ENCODE peak calls at places on chromosome 10, in eight cellular contexts. T is astrocyte of the cerebellum; B is activated T-cell treated with anti-CD3 and anti-CD28 coated beads, Interleukin-2, amount 50 U/mL, for 4 hours; K is ELF-1; V is T47D; Y is Right ventricle myocardium inferior; C is SK-MEL-5; S is cortex of kidney. H is an unnamed sample.

GRCh38 chr10:13717936-13718772 is 131.4 kb downstream of the PRPF18 start:
- DNase-seq in T (peak; percentile 94), B (peak; percentile 14), K (peak; percentile 45), V (peak; percentile 90), Y (peak; percentile 86), C (no peak), S (peak; percentile 20), H (no peak)

GRCh38 chr10:77833225-77833624 is 93.3 kb downstream of the DLG5 start:
- DNase-seq in T (no peak), B (no peak), K (no peak), V (no peak), Y (no peak), C (no peak), S (no peak), H (no peak)

GRCh38 chr10:67818323-67818722 is 19.7 kb downstream of the DNAJC12 start:
- DNase-seq in T (peak; percentile 20), B (no peak), K (no peak), V (peak; percentile 52), Y (no peak), C (peak; percentile 24), S (no peak), H (peak; percentile 95)

GRCh38 chr10:93379366-93380042 is 102.6 kb downstream of the MYOF start:
- DNase-seq in T (peak; percentile 66), B (no peak), K (no peak), V (no peak), Y (no peak), C (no peak), S (no peak), H (no peak)

GRCh38 chr10:30155401-30155800 is 96.0 kb upstream of the JCAD start:
- DNase-seq in T (peak; percentile 85), B (no peak), K (no peak), V (no peak), Y (no peak), C (no peak), S (no peak), H (no peak)

GRCh38 chr10:86284355-86285105 is 82.1 kb downstream of the GRID1 start:
- DNase-seq in T (no peak), B (no peak), K (no peak), V (no peak), Y (no peak), C (no peak), S (no peak), H (no peak)

GRCh38 chr10:102644066-102644645 is at the start of gene TRIM8:
- DNase-seq in T (no peak), B (peak; percentile 40), K (no peak), V (peak; percentile 62), Y (peak; percentile 84), C (peak; percentile 27), S (no peak), H (no peak)

GRCh38 chr10:91034042-91034441 is 113.2 kb upstream of the ANKRD1 start:
- DNase-seq in T (no peak), B (no peak), K (no peak), V (no peak), Y (no peak), C (no peak), S (no peak), H (no peak)

GRCh38 chr10:49036638-49037037 is 78.7 kb downstream of the VSTM4 start:
- DNase-seq in T (no peak), B (no peak), K (no peak), V (no peak), Y (no peak), C (no peak), S (no peak), H (no peak)

GRCh38 chr10:17025444-17026295 is 103.9 kb downstream of the CUBN start:
- DNase-seq in T (peak; percentile 86), B (peak; percentile 54), K (peak; percentile 62), V (no peak), Y (no peak), C (no peak), S (no peak), H (peak; percentile 77)

GRCh38 chr10:11950325-11951018 is 92.1 kb downstream of the UPF2 start:
- DNase-seq in T (no peak), B (no peak), K (no peak), V (no peak), Y (no peak), C (no peak), S (no peak), H (no peak)

GRCh38 chr10:28312572-28312971 is 9.7 kb upstream of the MPP7 start:
- DNase-seq in T (no peak), B (no peak), K (no peak), V (no peak), Y (no peak), C (no peak), S (no peak), H (no peak)

GRCh38 chr10:62374862-62375710 is 917 bp downstream of the ZNF365 start:
- DNase-seq in T (peak; percentile 12), B (no peak), K (no peak), V (peak; percentile 44), Y (no peak), C (peak; percentile 57), S (no peak), H (no peak)

GRCh38 chr10:102658802-102659201 is 14.5 kb downstream of the TRIM8 start:
- DNase-seq in T (no peak), B (no peak), K (no peak), V (no peak), Y (no peak), C (no peak), S (no peak), H (no peak)

GRCh38 chr10:132253092-132253687 is 54.6 kb downstream of the STK32C start:
- DNase-seq in T (no peak), B (no peak), K (peak; percentile 47), V (no peak), Y (no peak), C (no peak), S (no peak), H (no peak)

GRCh38 chr10:34666008-34666700 is 148.9 kb downstream of the PARD3 start:
- DNase-seq in T (peak; percentile 92), B (no peak), K (peak; percentile 72), V (peak; percentile 85), Y (no peak), C (peak; percentile 84), S (no peak), H (peak; percentile 79)

GRCh38 chr10:78869508-78870439 is 199.0 kb upstream of the ZMIZ1 start:
- DNase-seq in T (no peak), B (no peak), K (no peak), V (no peak), Y (no peak), C (no peak), S (no peak), H (no peak)

GRCh38 chr10:112858990-112859520 is 91.0 kb upstream of the TCF7L2 start:
- DNase-seq in T (no peak), B (no peak), K (no peak), V (no peak), Y (no peak), C (no peak), S (no peak), H (no peak)

GRCh38 chr10:44385423-44385725 is 477 bp upstream of the CXCL12 start:
- DNase-seq in T (no peak), B (no peak), K (peak; percentile 33), V (no peak), Y (no peak), C (no peak), S (no peak), H (no peak)

GRCh38 chr10:109762556-109762955 is 160.8 kb downstream of the XPNPEP1 start:
- DNase-seq in T (no peak), B (no peak), K (no peak), V (no peak), Y (no peak), C (no peak), S (no peak), H (no peak)

GRCh38 chr10:3879073-3879472 is 94.1 kb upstream of the KLF6 start:
- DNase-seq in T (no peak), B (no peak), K (no peak), V (peak; percentile 28), Y (no peak), C (peak; percentile 79), S (no peak), H (no peak)

GRCh38 chr10:7529638-7530037 is 118.8 kb upstream of the SFMBT2 start:
- DNase-seq in T (no peak), B (no peak), K (peak; percentile 27), V (peak; percentile 75), Y (no peak), C (peak; percentile 54), S (no peak), H (no peak)

GRCh38 chr10:58517481-58518355 is 5.0 kb downstream of the BICC1 start:
- DNase-seq in T (no peak), B (no peak), K (no peak), V (no peak), Y (no peak), C (no peak), S (no peak), H (no peak)

GRCh38 chr10:13074562-13075451 is 25.2 kb upstream of the OPTN start:
- DNase-seq in T (peak; percentile 38), B (peak; percentile 21), K (peak; percentile 73), V (peak; percentile 78), Y (no peak), C (peak; percentile 76), S (no peak), H (no peak)

GRCh38 chr10:100340948-100341847 is 5.8 kb upstream of the SCD start:
- DNase-seq in T (no peak), B (no peak), K (no peak), V (peak; percentile 36), Y (peak; percentile 74), C (peak; percentile 29), S (no peak), H (no peak)

GRCh38 chr10:7090529-7090928 is 320.3 kb downstream of the SFMBT2 start:
- DNase-seq in T (no peak), B (no peak), K (no peak), V (no peak), Y (no peak), C (no peak), S (no peak), H (no peak)